ENCODE peak calls at places on chromosomes 13 and 19, in four cellular contexts. D is BJ, Y is body of pancreas, Z is psoas muscle. W is an unnamed sample.

GRCh38 chr19:14142262-14143190 is 6.1 kb upstream of the ASF1B start:
- DNase-seq in Z (no peak), Y (no peak), D (no peak), W (no peak)

GRCh38 chr13:38872693-38873092 is 117.9 kb downstream of the STOML3 start:
- DNase-seq in Z (peak; percentile 25), Y (peak; percentile 72), D (no peak), W (no peak)

GRCh38 chr13:32745509-32745908 is 159.3 kb downstream of the PDS5B start:
- DNase-seq in D (no peak), Y (no peak), Z (no peak), W (no peak)

GRCh38 chr13:51560336-51560735 is 23.9 kb upstream of the WDFY2 start:
- DNase-seq in D (no peak), Z (no peak), Y (no peak), W (no peak)

GRCh38 chr19:49793561-49793840 is 19.6 kb downstream of the FUZ start:
- DNase-seq in Z (no peak), Y (no peak), D (no peak), W (no peak)

GRCh38 chr19:53903055-53903680 is 5.9 kb upstream of the CACNG7 start:
- DNase-seq in D (no peak), Z (no peak), Y (peak; percentile 45), W (no peak)

GRCh38 chr19:13014101-13014920 is 19.0 kb downstream of the NFIX start:
- DNase-seq in Z (no peak), Y (no peak), D (no peak), W (no peak)

GRCh38 chr13:114110091-114110829 is 22.2 kb downstream of the RASA3 start:
- DNase-seq in D (no peak), Z (peak; percentile 51), Y (no peak), W (no peak)

GRCh38 chr13:47707414-47707813 is 293.7 kb downstream of the SUCLA2 start:
- DNase-seq in D (no peak), Z (no peak), Y (no peak), W (no peak)

GRCh38 chr13:23399254-23399796 is 34.2 kb downstream of the SACS start:
- DNase-seq in Z (no peak), D (no peak), Y (no peak), W (no peak)

GRCh38 chr19:47032171-47032811 is 12.7 kb downstream of the NPAS1 start:
- DNase-seq in D (no peak), Z (no peak), Y (peak; percentile 70), W (no peak)

GRCh38 chr19:47487551-47488515 is 3.8 kb upstream of the KPTN start:
- DNase-seq in Z (no peak), Y (no peak), D (no peak), W (no peak)

GRCh38 chr19:10372698-10373097 is 7.7 kb downstream of the TYK2 start:
- DNase-seq in Y (no peak), Z (no peak), D (no peak), W (no peak)

GRCh38 chr13:42107006-42107405 is 58.6 kb downstream of the DGKH start:
- DNase-seq in D (no peak), Y (no peak), Z (no peak), W (no peak)

DNA sequence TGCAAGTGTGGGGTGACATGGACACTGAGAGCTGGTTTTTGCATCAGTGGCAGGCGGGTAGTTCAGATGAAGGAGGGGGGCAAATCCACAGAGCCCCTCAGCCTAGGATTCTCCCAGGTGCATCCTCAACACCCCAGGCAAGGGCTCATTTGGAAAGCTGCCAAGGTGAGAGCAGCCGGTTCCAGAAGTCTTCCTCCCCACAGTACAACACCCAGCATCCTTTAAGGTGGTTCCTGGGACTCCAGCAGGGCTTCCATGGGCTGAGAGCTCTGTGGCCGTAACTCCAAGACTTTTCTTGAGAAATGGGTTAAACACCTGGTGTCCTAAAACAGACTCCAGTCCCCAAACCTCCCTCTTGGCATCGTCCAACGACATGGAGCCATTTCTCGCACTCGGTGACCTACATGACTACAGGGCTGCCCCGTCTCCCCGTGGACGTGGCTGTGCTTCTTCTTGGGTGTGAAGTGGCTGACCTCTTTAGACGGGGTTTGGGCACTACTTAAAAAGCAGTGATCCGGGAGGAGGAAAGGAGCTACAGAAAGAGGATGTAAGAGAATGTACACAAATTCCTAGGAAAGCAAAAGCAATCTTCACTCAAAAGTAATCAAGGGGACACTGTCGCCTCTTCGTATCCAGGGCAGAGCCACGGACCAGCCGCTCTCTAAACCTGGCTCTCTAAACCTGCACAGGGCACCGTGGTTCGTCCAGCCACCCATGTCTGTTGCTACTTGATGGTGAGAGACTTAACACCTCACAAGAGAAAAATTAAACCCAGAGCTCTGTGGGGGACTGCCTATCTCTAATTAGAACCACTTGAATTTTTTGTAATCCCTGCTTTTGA is 25.5 kb downstream of the RANBP3 start:
- DNase-seq in D (no peak), Z (no peak), Y (no peak), W (no peak)
- H3K4me3 ChIP-seq in D (no peak overlapping the region), Z (no peak overlapping the region), Y (no peak overlapping the region), W (no peak overlapping the region)

GRCh38 chr13:107238262-107238661 is 670.3 kb upstream of the ARGLU1 start:
- DNase-seq in D (no peak), Y (no peak), Z (no peak), W (no peak)
- TF ChIP-seq CTCF in D (no peak), Y (no peak), Z (no peak), W (no peak)

DNA sequence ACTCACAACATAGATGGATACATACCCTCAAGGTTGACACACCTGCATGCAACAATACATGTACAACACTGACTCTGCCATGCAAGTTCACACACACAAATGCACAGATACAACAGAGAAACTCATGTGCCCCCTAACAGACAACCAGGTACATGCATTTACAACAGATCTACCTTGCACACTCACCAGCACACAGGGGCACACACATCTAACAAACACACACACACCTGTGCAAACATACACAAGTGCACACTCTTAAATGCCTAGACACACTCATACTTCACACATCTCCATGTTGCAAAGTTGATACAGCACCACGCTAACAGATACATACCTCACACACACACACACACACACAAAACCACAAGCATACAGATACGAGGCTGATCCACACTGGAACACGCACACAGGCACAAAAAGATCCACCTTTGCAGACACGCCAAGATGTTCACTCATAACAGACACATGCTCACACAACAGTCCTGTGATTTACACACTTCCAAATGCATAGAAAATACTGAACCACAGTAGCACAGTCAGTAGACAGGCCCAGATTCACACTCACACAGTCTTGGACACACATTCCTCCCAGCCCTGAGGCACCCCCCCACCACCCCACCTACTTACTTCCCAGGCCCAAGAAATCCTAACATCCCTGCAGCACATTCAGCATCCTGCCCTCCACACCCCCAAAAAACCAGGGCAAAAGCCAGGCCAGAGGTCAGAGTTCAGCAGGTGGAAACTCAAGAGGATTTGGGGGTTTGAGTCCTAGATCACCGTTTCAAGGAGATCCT is 1.4 kb downstream of the LRFN1 start:
- DNase-seq in Y (no peak), D (no peak), Z (no peak), W (no peak)
- H3K4me3 ChIP-seq in Y (no peak overlapping the region), D (no peak overlapping the region), Z (no peak overlapping the region), W (peak overlapping the region; percentile 58)

GRCh38 chr19:8094336-8094735 is 41.8 kb downstream of the CCL25 start:
- DNase-seq in D (no peak), Z (no peak), Y (no peak), W (no peak)

GRCh38 chr19:8096071-8096470 is 43.5 kb downstream of the CCL25 start:
- DNase-seq in Y (no peak), D (no peak), Z (no peak), W (no peak)

GRCh38 chr19:8093740-8094139 is 41.2 kb downstream of the CCL25 start:
- DNase-seq in Y (no peak), Z (no peak), D (no peak), W (no peak)

GRCh38 chr19:8097198-8097597 is 44.6 kb downstream of the CCL25 start:
- DNase-seq in Z (no peak), D (no peak), Y (no peak), W (no peak)

DNA sequence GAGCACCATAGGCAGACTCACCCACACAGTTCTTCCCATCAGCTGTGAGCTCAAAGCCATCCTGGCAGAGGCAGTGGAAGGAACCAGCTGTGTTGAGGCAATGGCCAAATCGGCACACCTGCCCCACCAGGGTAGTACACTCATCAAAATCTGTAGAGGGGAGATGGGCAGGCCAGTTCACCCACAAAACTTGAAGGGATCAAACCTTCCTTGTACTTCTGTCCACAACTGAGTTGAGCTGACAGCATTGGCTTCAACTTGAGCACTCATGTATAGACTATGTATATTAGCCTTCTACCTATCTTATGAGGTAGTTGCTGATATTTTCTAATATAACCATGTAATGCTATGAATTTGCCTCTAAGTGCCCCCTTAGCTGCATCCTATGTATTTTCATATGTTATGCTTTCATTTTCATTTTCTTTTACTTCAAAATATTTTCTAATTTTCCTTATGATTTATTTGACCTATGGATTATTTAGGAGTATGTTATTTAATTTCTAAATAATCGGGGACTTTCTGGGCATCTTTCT is 42.9 kb downstream of the CCL25 start:
- DNase-seq in Z (no peak), Y (no peak), D (no peak), W (no peak)
- TF ChIP-seq CTCF in Z (no peak), Y (no peak), D (no peak), W (no peak)

GRCh38 chr13:20988033-20988908 is 73.1 kb downstream of the LATS2 start:
- DNase-seq in D (no peak), Y (no peak), Z (no peak), W (no peak)
- H3K4me3 ChIP-seq in D (no peak overlapping the region), Y (no peak overlapping the region), Z (no peak overlapping the region), W (no peak overlapping the region)